ENCODE peak calls at places on chromosomes 7 and 10, in six cellular contexts. One of them, this sample, is unnamed.

GRCh38 chr10:63595072-63595471 is 73.9 kb downstream of the REEP3 start:
- DNase-seq in AG04450: peak
- DNase-seq in heart right ventricle: peak
- DNase-seq in heart left ventricle: peak
- DNase-seq in esophagus squamous epithelium: no peak
- DNase-seq in left ventricle myocardium inferior: no peak
- DNase-seq in this sample: no peak

GRCh38 chr10:24724381-24725228 is 918 bp upstream of the ARHGAP21 start:
- DNase-seq in AG04450: peak
- DNase-seq in heart right ventricle: peak
- DNase-seq in heart left ventricle: peak
- DNase-seq in esophagus squamous epithelium: peak
- DNase-seq in left ventricle myocardium inferior: peak
- DNase-seq in this sample: peak

GRCh38 chr7:100543586-100543985 is 4.6 kb downstream of the AGFG2 start:
- DNase-seq in AG04450: no peak
- DNase-seq in heart right ventricle: no peak
- DNase-seq in heart left ventricle: no peak
- DNase-seq in esophagus squamous epithelium: no peak
- DNase-seq in left ventricle myocardium inferior: no peak
- DNase-seq in this sample: no peak

GRCh38 chr10:84194424-84195043 is at the start of gene CDHR1:
- DNase-seq in AG04450: no peak
- DNase-seq in heart right ventricle: peak
- DNase-seq in heart left ventricle: no peak
- DNase-seq in esophagus squamous epithelium: no peak
- DNase-seq in left ventricle myocardium inferior: peak
- DNase-seq in this sample: no peak

GRCh38 chr7:3154881-3155494 is 111.3 kb upstream of the CARD11 start:
- DNase-seq in AG04450: peak
- DNase-seq in heart right ventricle: no peak
- DNase-seq in heart left ventricle: no peak
- DNase-seq in esophagus squamous epithelium: no peak
- DNase-seq in left ventricle myocardium inferior: no peak
- DNase-seq in this sample: no peak

GRCh38 chr10:97612386-97612785 is 20.9 kb downstream of the MORN4 start:
- DNase-seq in AG04450: peak
- DNase-seq in heart right ventricle: peak
- DNase-seq in heart left ventricle: no peak
- DNase-seq in esophagus squamous epithelium: no peak
- DNase-seq in left ventricle myocardium inferior: no peak
- DNase-seq in this sample: no peak

GRCh38 chr7:159143780-159144755 is 599 bp downstream of the VIPR2 start:
- DNase-seq in AG04450: no peak
- DNase-seq in heart right ventricle: peak
- DNase-seq in heart left ventricle: peak
- DNase-seq in esophagus squamous epithelium: no peak
- DNase-seq in left ventricle myocardium inferior: peak
- DNase-seq in this sample: no peak

GRCh38 chr10:127577376-127577775 is 28.3 kb downstream of the NPS start:
- DNase-seq in AG04450: no peak
- DNase-seq in heart right ventricle: no peak
- DNase-seq in heart left ventricle: no peak
- DNase-seq in esophagus squamous epithelium: no peak
- DNase-seq in left ventricle myocardium inferior: no peak
- DNase-seq in this sample: no peak

GRCh38 chr7:28536259-28536658 is 123.9 kb downstream of the CREB5 start:
- DNase-seq in AG04450: no peak
- DNase-seq in heart right ventricle: no peak
- DNase-seq in heart left ventricle: no peak
- DNase-seq in esophagus squamous epithelium: no peak
- DNase-seq in left ventricle myocardium inferior: no peak
- DNase-seq in this sample: no peak

GRCh38 chr10:114173680-114174461 is at the start of gene CCDC186:
- DNase-seq in AG04450: peak
- DNase-seq in heart right ventricle: peak
- DNase-seq in heart left ventricle: peak
- DNase-seq in esophagus squamous epithelium: peak
- DNase-seq in left ventricle myocardium inferior: peak
- DNase-seq in this sample: peak

GRCh38 chr7:75842836-75843446 is 29.3 kb upstream of the CCL24 start:
- DNase-seq in AG04450: peak
- DNase-seq in heart right ventricle: peak
- DNase-seq in heart left ventricle: no peak
- DNase-seq in esophagus squamous epithelium: no peak
- DNase-seq in left ventricle myocardium inferior: no peak
- DNase-seq in this sample: no peak

GRCh38 chr10:100670828-100671479 is 74.4 kb upstream of the PAX2 start:
- DNase-seq in AG04450: no peak
- DNase-seq in heart right ventricle: no peak
- DNase-seq in heart left ventricle: no peak
- DNase-seq in esophagus squamous epithelium: no peak
- DNase-seq in left ventricle myocardium inferior: no peak
- DNase-seq in this sample: peak

GRCh38 chr10:30491204-30491603 is 57.2 kb downstream of the MAP3K8 start:
- DNase-seq in AG04450: no peak
- DNase-seq in heart right ventricle: no peak
- DNase-seq in heart left ventricle: no peak
- DNase-seq in esophagus squamous epithelium: no peak
- DNase-seq in left ventricle myocardium inferior: no peak
- DNase-seq in this sample: no peak

DNA sequence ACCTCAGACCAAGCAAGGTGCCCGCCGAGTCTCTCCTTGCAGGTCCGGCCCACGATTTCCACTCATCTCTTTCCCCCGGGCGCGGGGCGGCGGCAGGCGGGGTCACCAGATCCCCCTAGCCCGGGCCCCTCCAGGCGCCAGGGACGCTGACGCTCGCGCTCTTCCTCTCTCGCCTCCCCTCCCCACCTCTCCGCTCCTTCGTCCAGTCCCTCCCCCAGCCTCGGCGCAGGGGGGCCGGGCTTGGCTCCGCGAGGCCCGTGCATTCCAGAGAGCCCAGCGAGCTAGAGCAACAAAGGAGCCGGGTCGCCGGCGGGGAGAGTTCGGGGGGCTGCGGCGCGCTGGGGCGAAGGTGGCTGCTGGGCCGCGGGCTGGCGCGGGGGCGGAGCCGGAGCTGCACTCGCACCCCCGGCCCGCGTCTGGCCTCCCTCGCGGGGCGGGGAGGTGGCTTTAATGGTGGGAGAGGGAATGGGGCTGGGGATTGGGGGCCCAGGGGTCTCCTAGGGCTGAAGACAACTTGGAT is at the start of gene SMO:
- DNase-seq in AG04450: no peak
- DNase-seq in heart right ventricle: peak
- DNase-seq in heart left ventricle: peak
- DNase-seq in esophagus squamous epithelium: no peak
- DNase-seq in left ventricle myocardium inferior: peak
- DNase-seq in this sample: no peak
- H3K27ac ChIP-seq in AG04450: peak
- H3K27ac ChIP-seq in heart right ventricle: no peak
- H3K27ac ChIP-seq in heart left ventricle: peak
- H3K27ac ChIP-seq in esophagus squamous epithelium: peak
- H3K27ac ChIP-seq in left ventricle myocardium inferior: no peak
- H3K27ac ChIP-seq in this sample: no peak

DNA sequence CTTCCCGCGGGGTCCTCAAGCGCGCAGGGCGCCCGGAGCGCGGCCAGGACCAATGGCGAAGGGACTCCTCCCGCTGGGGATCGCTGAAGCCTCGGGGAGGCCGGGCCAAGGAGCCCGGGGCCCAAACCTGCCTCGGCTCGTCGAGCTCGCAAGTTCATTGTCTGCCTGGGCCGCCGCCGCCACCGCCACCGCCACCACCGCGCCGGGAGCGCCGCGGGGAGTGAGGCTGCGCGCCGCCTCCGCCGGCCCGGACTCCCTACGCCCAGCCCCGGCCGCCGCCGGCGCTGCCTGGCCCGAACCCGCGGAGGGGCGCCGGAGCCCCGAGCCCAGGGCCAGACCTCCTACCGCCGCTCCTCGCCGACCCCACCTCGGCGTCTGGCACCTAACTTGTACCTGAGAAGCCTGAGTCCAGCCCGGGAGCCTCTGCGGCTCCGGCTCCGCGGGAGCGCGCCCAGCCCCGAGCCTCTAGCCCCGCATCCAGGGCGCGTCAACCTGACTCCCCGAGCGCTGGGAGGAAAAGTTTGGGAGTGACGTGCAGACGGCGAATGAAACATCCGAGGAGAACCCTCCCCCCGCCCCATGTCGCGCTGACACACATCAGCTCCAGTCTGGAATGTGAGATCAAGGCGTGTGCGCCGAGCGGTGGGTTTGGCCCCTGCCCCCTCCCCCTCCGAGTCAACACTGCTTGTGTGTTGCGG is at the start of gene CHST15:
- DNase-seq in AG04450: no peak
- DNase-seq in heart right ventricle: peak
- DNase-seq in heart left ventricle: peak
- DNase-seq in esophagus squamous epithelium: no peak
- DNase-seq in left ventricle myocardium inferior: no peak
- DNase-seq in this sample: peak
- H3K27ac ChIP-seq in AG04450: no peak
- H3K27ac ChIP-seq in heart right ventricle: peak
- H3K27ac ChIP-seq in heart left ventricle: peak
- H3K27ac ChIP-seq in esophagus squamous epithelium: peak
- H3K27ac ChIP-seq in left ventricle myocardium inferior: peak
- H3K27ac ChIP-seq in this sample: peak

DNA sequence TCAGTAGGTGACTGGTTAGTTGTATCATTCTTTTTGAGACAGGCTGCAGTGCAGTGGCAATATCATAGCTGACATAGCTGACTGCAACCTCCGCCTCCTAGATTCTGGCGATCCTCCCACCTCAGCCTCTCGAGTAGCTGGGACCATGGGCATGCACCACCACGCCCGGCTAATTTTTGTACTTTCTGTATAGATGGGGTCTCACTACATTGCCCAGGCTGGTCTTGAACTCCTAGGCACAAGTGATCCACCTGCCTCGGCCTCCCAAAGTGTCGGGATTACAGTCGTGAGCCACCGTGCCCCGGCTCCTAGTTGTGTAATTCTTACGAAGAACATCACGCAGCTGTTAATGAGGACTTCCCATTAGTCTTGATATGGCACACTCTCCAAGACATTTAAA is 123.4 kb upstream of the VKORC1L1 start:
- DNase-seq in AG04450: no peak
- DNase-seq in heart right ventricle: no peak
- DNase-seq in heart left ventricle: no peak
- DNase-seq in esophagus squamous epithelium: no peak
- DNase-seq in left ventricle myocardium inferior: no peak
- DNase-seq in this sample: no peak
- H3K27ac ChIP-seq in AG04450: no peak
- H3K27ac ChIP-seq in heart right ventricle: no peak
- H3K27ac ChIP-seq in heart left ventricle: no peak
- H3K27ac ChIP-seq in esophagus squamous epithelium: peak
- H3K27ac ChIP-seq in left ventricle myocardium inferior: no peak
- H3K27ac ChIP-seq in this sample: peak

GRCh38 chr7:128910569-128910945 is at the start of gene KCP:
- DNase-seq in AG04450: no peak
- DNase-seq in heart right ventricle: no peak
- DNase-seq in heart left ventricle: peak
- DNase-seq in esophagus squamous epithelium: no peak
- DNase-seq in left ventricle myocardium inferior: no peak
- DNase-seq in this sample: no peak
- H3K27ac ChIP-seq in AG04450: no peak
- H3K27ac ChIP-seq in heart right ventricle: no peak
- H3K27ac ChIP-seq in heart left ventricle: no peak
- H3K27ac ChIP-seq in esophagus squamous epithelium: no peak
- H3K27ac ChIP-seq in left ventricle myocardium inferior: peak
- H3K27ac ChIP-seq in this sample: no peak